ENCODE peak calls at places on chromosome X, in five cellular contexts. One of them, this sample, is unnamed.
A peak's percentile ranks its signal among the peaks of the same experiment; 100 is the strongest.

GRCh38 chrX:152878976-152879755 is 18.7 kb upstream of the ZNF185 start:
- DNase-seq in K562: no peak
- DNase-seq in SK-N-SH: no peak
- DNase-seq in HepG2: no peak
- DNase-seq in HEK293T: no peak
- DNase-seq in this sample: no peak

GRCh38 chrX:49166914-49167739 is 4.6 kb downstream of the MAGIX start:
- DNase-seq in HepG2: no peak
- DNase-seq in HEK293T: no peak
- DNase-seq in SK-N-SH: peak; percentile 30
- DNase-seq in K562: peak; percentile 51
- DNase-seq in this sample: peak; percentile 51

GRCh38 chrX:121763671-121764070 is 716.3 kb downstream of the GLUD2 start:
- DNase-seq in SK-N-SH: no peak
- DNase-seq in K562: no peak
- DNase-seq in HEK293T: no peak
- DNase-seq in HepG2: no peak
- DNase-seq in this sample: no peak

GRCh38 chrX:75229774-75230173 is 44.1 kb upstream of the UPRT start:
- DNase-seq in HEK293T: no peak
- DNase-seq in SK-N-SH: no peak
- DNase-seq in K562: no peak
- DNase-seq in HepG2: no peak
- DNase-seq in this sample: peak; percentile 2

GRCh38 chrX:69538321-69538876 is 34.3 kb downstream of the NALF2 start:
- DNase-seq in K562: peak; percentile 77
- DNase-seq in HepG2: peak; percentile 52
- DNase-seq in HEK293T: peak; percentile 87
- DNase-seq in SK-N-SH: peak; percentile 44
- DNase-seq in this sample: no peak

GRCh38 chrX:68912113-68912980 is 83.5 kb downstream of the EFNB1 start:
- DNase-seq in HepG2: no peak
- DNase-seq in HEK293T: no peak
- DNase-seq in SK-N-SH: no peak
- DNase-seq in K562: no peak
- DNase-seq in this sample: no peak

GRCh38 chrX:18886344-18887161 is 97.4 kb downstream of the PHKA2 start:
- DNase-seq in SK-N-SH: peak; percentile 62
- DNase-seq in HepG2: peak; percentile 22
- DNase-seq in K562: peak; percentile 60
- DNase-seq in HEK293T: peak; percentile 69
- DNase-seq in this sample: peak; percentile 66

GRCh38 chrX:140521393-140521792 is 16.5 kb upstream of the SOX3 start:
- DNase-seq in K562: no peak
- DNase-seq in SK-N-SH: no peak
- DNase-seq in HEK293T: no peak
- DNase-seq in HepG2: no peak
- DNase-seq in this sample: no peak

GRCh38 chrX:97367149-97367548 is 483.4 kb downstream of the RPA4 start:
- DNase-seq in HepG2: no peak
- DNase-seq in SK-N-SH: no peak
- DNase-seq in K562: no peak
- DNase-seq in HEK293T: no peak
- DNase-seq in this sample: no peak

GRCh38 chrX:102746134-102746584 is 25.6 kb downstream of the GPRASP3 start:
- DNase-seq in HepG2: no peak
- DNase-seq in SK-N-SH: peak; percentile 62
- DNase-seq in K562: no peak
- DNase-seq in HEK293T: no peak
- DNase-seq in this sample: no peak

GRCh38 chrX:105460366-105460765 is 239.9 kb upstream of the TEX13A start:
- DNase-seq in SK-N-SH: no peak
- DNase-seq in HEK293T: no peak
- DNase-seq in HepG2: no peak
- DNase-seq in K562: no peak
- DNase-seq in this sample: no peak

GRCh38 chrX:39063702-39064101 is 262.4 kb downstream of the MID1IP1 start:
- DNase-seq in HepG2: no peak
- DNase-seq in SK-N-SH: no peak
- DNase-seq in K562: no peak
- DNase-seq in HEK293T: no peak
- DNase-seq in this sample: no peak

GRCh38 chrX:39063037-39063436 is 261.8 kb downstream of the MID1IP1 start:
- DNase-seq in SK-N-SH: no peak
- DNase-seq in HEK293T: no peak
- DNase-seq in K562: no peak
- DNase-seq in HepG2: no peak
- DNase-seq in this sample: no peak

GRCh38 chrX:39065051-39065871 is 264.0 kb downstream of the MID1IP1 start:
- DNase-seq in SK-N-SH: no peak
- DNase-seq in K562: no peak
- DNase-seq in HepG2: no peak
- DNase-seq in HEK293T: peak; percentile 3
- DNase-seq in this sample: no peak

GRCh38 chrX:39070009-39070408 is 268.8 kb downstream of the MID1IP1 start:
- DNase-seq in SK-N-SH: no peak
- DNase-seq in HEK293T: no peak
- DNase-seq in K562: no peak
- DNase-seq in HepG2: no peak
- DNase-seq in this sample: no peak

DNA sequence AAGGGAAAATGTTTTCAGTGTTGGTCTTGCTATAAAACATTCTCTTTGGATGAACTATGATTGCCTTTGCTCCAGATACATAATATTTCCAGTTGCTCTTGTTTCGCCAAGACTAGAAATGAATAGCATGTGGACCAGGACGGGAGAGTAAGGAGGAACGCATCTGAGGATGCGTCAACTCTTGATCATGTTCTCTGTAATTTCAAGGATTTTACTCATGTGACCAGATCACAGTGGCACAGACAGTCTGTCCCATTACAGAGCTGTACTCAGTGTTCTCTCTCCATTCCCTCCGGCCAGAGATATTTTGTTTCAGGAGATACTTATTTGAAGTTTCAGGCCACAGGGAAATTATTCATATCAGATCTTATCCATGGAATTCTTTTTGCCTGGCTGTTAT is 266.6 kb downstream of the MID1IP1 start:
- DNase-seq in HEK293T: no peak
- DNase-seq in HepG2: no peak
- DNase-seq in SK-N-SH: no peak
- DNase-seq in K562: no peak
- DNase-seq in this sample: no peak
- TF ChIP-seq FOXM1 in HEK293T: no peak
- TF ChIP-seq FOXM1 in HepG2: no peak
- TF ChIP-seq FOXM1 in SK-N-SH: no peak
- TF ChIP-seq FOXM1 in K562: no peak
- TF ChIP-seq FOXM1 in this sample: no peak

DNA sequence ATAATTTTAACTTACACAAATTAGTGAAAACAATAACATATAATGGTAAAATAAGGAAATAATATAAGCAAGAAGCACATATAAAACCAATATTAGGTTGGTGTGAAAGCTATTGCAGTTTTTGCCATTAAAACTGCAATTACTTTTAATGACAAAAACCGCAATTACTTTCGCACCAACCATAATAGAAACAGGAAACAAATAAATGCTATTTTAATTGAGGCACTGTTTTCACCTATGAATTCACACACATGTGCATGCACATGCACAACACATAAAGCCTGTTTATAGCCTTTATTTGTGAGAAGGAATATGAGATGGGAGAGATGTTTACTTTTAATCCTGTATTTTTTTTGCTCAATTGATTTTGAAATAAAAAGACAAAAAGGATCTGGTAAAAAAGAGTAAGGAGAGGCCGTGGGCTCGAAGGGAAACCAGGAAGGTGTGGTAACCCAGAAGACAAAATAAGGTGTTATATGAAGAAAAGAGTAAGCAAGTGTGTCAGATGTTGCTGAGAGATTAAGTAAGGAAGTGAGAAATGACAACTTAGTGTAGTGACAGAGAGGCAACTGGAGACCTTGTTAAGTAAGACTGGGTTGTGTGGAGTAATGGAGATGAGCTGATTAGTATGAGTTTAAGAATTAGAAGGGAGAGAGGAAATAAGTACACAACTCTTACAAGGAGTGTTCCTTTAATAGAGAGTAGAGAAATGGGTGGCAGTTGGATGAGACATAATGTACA is 69.0 kb downstream of the KLHL13 start:
- DNase-seq in K562: no peak
- DNase-seq in HEK293T: no peak
- DNase-seq in SK-N-SH: no peak
- DNase-seq in HepG2: no peak
- DNase-seq in this sample: no peak
- TF ChIP-seq FOXM1 in K562: no peak
- TF ChIP-seq FOXM1 in HEK293T: no peak
- TF ChIP-seq FOXM1 in SK-N-SH: no peak
- TF ChIP-seq FOXM1 in HepG2: no peak
- TF ChIP-seq FOXM1 in this sample: no peak

GRCh38 chrX:13716905-13717304 is 17.5 kb downstream of the TRAPPC2 start:
- DNase-seq in HepG2: no peak
- DNase-seq in K562: no peak
- DNase-seq in SK-N-SH: no peak
- DNase-seq in HEK293T: no peak
- DNase-seq in this sample: no peak
- TF ChIP-seq FOXM1 in HepG2: no peak
- TF ChIP-seq FOXM1 in K562: no peak
- TF ChIP-seq FOXM1 in SK-N-SH: no peak
- TF ChIP-seq FOXM1 in HEK293T: no peak
- TF ChIP-seq FOXM1 in this sample: no peak

GRCh38 chrX:114798902-114799301 is 215.0 kb downstream of the HTR2C start:
- DNase-seq in SK-N-SH: no peak
- DNase-seq in K562: no peak
- DNase-seq in HepG2: no peak
- DNase-seq in HEK293T: no peak
- DNase-seq in this sample: no peak
- TF ChIP-seq FOXM1 in SK-N-SH: no peak
- TF ChIP-seq FOXM1 in K562: no peak
- TF ChIP-seq FOXM1 in HepG2: no peak
- TF ChIP-seq FOXM1 in HEK293T: no peak
- TF ChIP-seq FOXM1 in this sample: no peak

DNA sequence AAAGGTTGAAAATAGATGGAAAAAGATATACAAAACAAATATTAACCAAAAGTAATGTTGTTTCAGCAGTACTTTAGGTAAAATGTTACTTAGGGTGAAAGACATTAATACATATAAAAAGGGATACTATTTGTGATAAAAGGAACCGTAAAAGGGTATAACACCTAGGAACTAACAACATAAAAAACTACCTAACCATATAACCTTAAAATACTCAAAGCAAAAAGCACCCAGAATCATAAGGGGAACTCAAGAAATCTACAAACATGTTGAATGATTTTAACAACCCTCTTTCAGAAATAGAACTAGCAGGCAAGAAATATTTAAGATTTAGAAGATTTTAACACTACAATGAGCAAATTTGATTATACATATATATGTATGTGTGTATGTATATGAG is 11.5 kb downstream of the MOSPD2 start:
- DNase-seq in HepG2: no peak
- DNase-seq in HEK293T: no peak
- DNase-seq in K562: no peak
- DNase-seq in SK-N-SH: no peak
- DNase-seq in this sample: no peak
- TF ChIP-seq FOXM1 in HepG2: no peak
- TF ChIP-seq FOXM1 in HEK293T: no peak
- TF ChIP-seq FOXM1 in K562: no peak
- TF ChIP-seq FOXM1 in SK-N-SH: no peak
- TF ChIP-seq FOXM1 in this sample: no peak

GRCh38 chrX:28582494-28582893 is 4.8 kb upstream of the IL1RAPL1 start:
- DNase-seq in SK-N-SH: no peak
- DNase-seq in HepG2: no peak
- DNase-seq in K562: no peak
- DNase-seq in HEK293T: no peak
- DNase-seq in this sample: no peak
- TF ChIP-seq FOXM1 in SK-N-SH: no peak
- TF ChIP-seq FOXM1 in HepG2: no peak
- TF ChIP-seq FOXM1 in K562: no peak
- TF ChIP-seq FOXM1 in HEK293T: no peak
- TF ChIP-seq FOXM1 in this sample: no peak

DNA sequence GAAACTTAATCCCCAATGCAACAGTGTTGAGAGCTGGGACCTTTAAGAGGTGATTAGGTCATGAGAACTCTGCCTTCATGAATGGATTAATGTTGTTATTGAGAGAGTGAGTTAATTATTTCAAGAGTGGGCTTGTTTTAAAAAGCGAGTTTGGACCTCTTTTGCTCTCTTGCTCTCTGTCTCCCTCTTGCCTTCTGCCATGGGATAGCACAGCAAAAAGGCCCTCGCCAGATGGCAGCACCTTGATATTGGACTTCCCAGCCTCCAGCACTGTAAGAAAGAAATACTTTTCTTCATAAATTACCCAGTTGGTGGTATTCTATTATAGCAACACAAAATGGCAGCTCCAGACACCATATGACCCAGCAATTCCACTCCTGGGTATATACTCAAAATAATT is 7.0 kb upstream of the ATP6AP2 start:
- DNase-seq in HEK293T: no peak
- DNase-seq in K562: no peak
- DNase-seq in HepG2: peak; percentile 18
- DNase-seq in SK-N-SH: no peak
- DNase-seq in this sample: no peak
- TF ChIP-seq FOXM1 in HEK293T: no peak
- TF ChIP-seq FOXM1 in K562: no peak
- TF ChIP-seq FOXM1 in HepG2: no peak
- TF ChIP-seq FOXM1 in SK-N-SH: no peak
- TF ChIP-seq FOXM1 in this sample: no peak

GRCh38 chrX:130916636-130917422 is 13.8 kb upstream of the ENOX2 start:
- DNase-seq in HEK293T: peak; percentile 79
- DNase-seq in K562: peak; percentile 67
- DNase-seq in HepG2: peak; percentile 35
- DNase-seq in SK-N-SH: peak; percentile 62
- DNase-seq in this sample: no peak
- TF ChIP-seq FOXM1 in HEK293T: no peak
- TF ChIP-seq FOXM1 in K562: no peak
- TF ChIP-seq FOXM1 in HepG2: no peak
- TF ChIP-seq FOXM1 in SK-N-SH: no peak
- TF ChIP-seq FOXM1 in this sample: peak; percentile 55

This sample was measured in GM12878.